ENCODE peak calls at places on chromosomes 13 and 19, in six cellular contexts. Q, K, M, Z, H and G are unnamed samples.

GRCh38 chr13:59038824-59039223 is 1124.9 kb downstream of the DIAPH3 start:
- DNase-seq in H (no peak), Q (no peak), M (no peak), K (no peak), Z (no peak), G (peak; percentile 15)

GRCh38 chr19:37989855-37990254 is 82.8 kb downstream of the SIPA1L3 start:
- DNase-seq in K (no peak), Z (no peak), M (no peak), H (no peak), Q (no peak), G (no peak)

GRCh38 chr19:16496613-16496983 is 404 bp downstream of the C19orf44 start:
- DNase-seq in K (no peak), H (no peak), M (no peak), Z (no peak), Q (no peak), G (peak; percentile 44)

GRCh38 chr19:2491130-2491801 is 15.3 kb downstream of the GADD45B start:
- DNase-seq in Z (no peak), H (no peak), M (no peak), K (no peak), Q (no peak), G (peak; percentile 84)

GRCh38 chr19:35265126-35265995 is 3.4 kb upstream of the USF2 start:
- DNase-seq in M (no peak), Z (no peak), Q (no peak), H (no peak), K (no peak), G (no peak)

GRCh38 chr19:43606569-43607229 is 5.2 kb upstream of the SRRM5 start:
- DNase-seq in Q (no peak), H (no peak), Z (no peak), K (no peak), M (no peak), G (no peak)

GRCh38 chr19:15265849-15266248 is 33.6 kb upstream of the EPHX3 start:
- DNase-seq in Z (no peak), H (no peak), Q (no peak), M (no peak), K (no peak), G (peak; percentile 98)

GRCh38 chr19:2365201-2365970 is 5.3 kb downstream of the TMPRSS9 start:
- DNase-seq in K (no peak), Q (no peak), Z (no peak), M (no peak), H (no peak), G (no peak)

GRCh38 chr13:113555141-113555540 is 29.4 kb upstream of the TFDP1 start:
- DNase-seq in M (no peak), Q (no peak), Z (no peak), H (no peak), K (no peak), G (no peak)

GRCh38 chr13:36377822-36378480 is 31.8 kb upstream of the SPART start:
- DNase-seq in Z (no peak), K (no peak), M (no peak), H (no peak), Q (no peak), G (peak; percentile 38)

GRCh38 chr13:24341439-24341838 is 32.1 kb downstream of the C1QTNF9 start:
- DNase-seq in M (no peak), H (no peak), Q (no peak), Z (no peak), K (no peak), G (peak; percentile 46)

GRCh38 chr19:54422136-54422535 is 6.9 kb downstream of the TTYH1 start:
- DNase-seq in M (no peak), Z (no peak), K (no peak), H (no peak), Q (no peak), G (no peak)

GRCh38 chr13:110636053-110636475 is 20.7 kb downstream of the NAXD start:
- DNase-seq in H (no peak), Z (no peak), Q (no peak), K (no peak), M (no peak), G (no peak)

GRCh38 chr13:99496322-99497142 is 4.7 kb upstream of the TM9SF2 start:
- DNase-seq in Q (no peak), M (peak; percentile 98), K (no peak), H (peak; percentile 34), Z (peak; percentile 75), G (peak; percentile 15)

GRCh38 chr19:45121827-45122345 is 28.9 kb downstream of the PPP1R37 start:
- DNase-seq in Q (no peak), M (no peak), H (no peak), K (no peak), Z (peak; percentile 40), G (no peak)

GRCh38 chr19:57269515-57270250 is 10.6 kb upstream of the ZNF460 start:
- DNase-seq in M (no peak), Q (no peak), H (peak; percentile 12), Z (peak; percentile 60), K (no peak), G (peak; percentile 96)

GRCh38 chr19:45117167-45117594 is 24.2 kb downstream of the PPP1R37 start:
- DNase-seq in K (no peak), Z (peak; percentile 73), M (no peak), Q (no peak), H (peak; percentile 61), G (peak; percentile 20)

GRCh38 chr19:54211214-54211613 is 10.6 kb downstream of the RPS9 start:
- DNase-seq in M (no peak), Q (no peak), Z (no peak), H (no peak), K (no peak), G (no peak)

GRCh38 chr19:55158848-55159793 is 1.6 kb upstream of the TNNI3 start:
- DNase-seq in Q (peak; percentile 55), K (no peak), M (no peak), H (peak; percentile 92), Z (no peak), G (no peak)

GRCh38 chr19:35351441-35352176 is 3.9 kb downstream of the FFAR1 start:
- DNase-seq in K (no peak), Q (no peak), M (no peak), H (peak; percentile 4), Z (no peak), G (no peak)

GRCh38 chr19:44847144-44848035 is 1.3 kb downstream of the NECTIN2 start:
- DNase-seq in Q (peak; percentile 65), K (no peak), H (peak; percentile 50), M (peak; percentile 42), Z (no peak), G (peak; percentile 58)

DNA sequence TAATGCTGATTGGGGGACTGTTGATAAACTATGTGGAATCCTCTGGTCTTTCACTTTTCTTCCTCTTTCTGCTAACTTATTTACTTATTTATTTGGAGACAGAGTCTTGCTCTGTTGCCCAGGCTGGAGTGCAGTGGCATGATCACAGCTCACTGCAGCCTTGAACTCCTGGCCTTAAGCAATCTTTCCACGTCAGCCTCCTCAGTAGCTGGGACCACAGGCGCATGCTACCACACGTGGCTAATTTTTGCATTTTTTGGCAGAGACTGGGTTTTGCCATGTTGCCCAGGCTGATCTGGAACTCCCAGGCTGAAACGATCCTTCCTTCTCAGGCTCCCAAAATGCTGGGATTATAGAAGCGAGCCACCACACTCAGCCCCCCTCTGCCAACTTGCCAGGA is 77.5 kb downstream of the ELF1 start:
- DNase-seq in Q (no peak), M (no peak), K (no peak), H (no peak), Z (no peak), G (no peak)
- TF ChIP-seq BHLHE40 in Q (no peak), M (no peak), K (no peak), H (no peak), Z (no peak), G (no peak)

DNA sequence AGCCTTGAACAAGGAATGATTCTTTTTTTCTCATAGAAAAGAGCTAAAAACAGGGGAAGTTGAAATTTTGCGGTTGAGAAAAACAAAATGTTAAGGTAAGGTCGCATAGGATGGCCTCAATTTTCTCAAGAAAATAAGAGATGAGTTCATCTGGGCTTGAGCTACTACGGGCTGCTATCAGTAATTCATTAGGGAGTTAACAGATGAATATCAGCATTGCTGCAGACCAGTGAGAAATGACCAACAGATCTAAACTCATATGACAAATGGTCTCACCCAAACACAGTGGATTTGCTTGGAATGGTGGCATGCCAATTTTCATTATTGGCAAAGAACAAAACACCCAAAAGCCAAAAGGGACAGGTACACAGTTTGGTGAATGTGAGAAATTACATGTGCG is 56.6 kb downstream of the GPC6 start:
- DNase-seq in K (no peak), H (no peak), Z (no peak), Q (no peak), M (no peak), G (no peak)
- TF ChIP-seq BHLHE40 in K (no peak), H (no peak), Z (no peak), Q (no peak), M (no peak), G (no peak)

GRCh38 chr13:26424181-26424580 is 133.3 kb upstream of the WASF3 start:
- DNase-seq in Z (no peak), K (no peak), H (no peak), Q (no peak), M (no peak), G (no peak)
- TF ChIP-seq BHLHE40 in Z (no peak), K (no peak), H (no peak), Q (no peak), M (no peak), G (no peak)

GRCh38 chr13:62781866-62782265 is 1366.2 kb upstream of the PCDH20 start:
- DNase-seq in Q (peak; percentile 1), M (no peak), K (no peak), Z (no peak), H (no peak), G (peak; percentile 66)

DNA sequence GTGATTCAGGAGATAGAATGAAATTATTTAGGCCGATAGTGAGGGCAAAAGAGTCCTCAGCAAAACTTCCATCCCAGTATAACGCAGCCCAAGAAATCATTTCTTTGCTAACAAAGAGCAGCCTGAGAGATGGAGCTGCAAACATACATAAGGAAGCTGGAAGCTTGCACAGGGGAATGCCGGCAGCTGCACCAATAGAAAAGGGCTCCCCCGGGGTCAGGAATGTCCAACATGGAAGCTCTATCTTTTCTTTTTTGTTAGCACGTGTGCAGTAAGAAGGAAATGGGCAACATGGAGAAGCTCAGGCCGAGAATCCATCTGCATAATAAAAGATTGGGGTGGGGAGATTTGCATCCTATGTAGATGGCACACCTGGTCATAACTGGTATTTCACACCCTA is 1363.5 kb upstream of the PCDH20 start:
- DNase-seq in K (no peak), M (no peak), Q (no peak), H (no peak), Z (no peak), G (no peak)
- TF ChIP-seq BHLHE40 in K (no peak), M (no peak), Q (no peak), H (no peak), Z (no peak), G (no peak)